ENCODE peak calls at places on chromosome 4, in six cellular contexts. H is substantia nigra, J is keratinocyte, Z is HFFc6, D is GM03348, A is SHP77. F is an unnamed sample.

GRCh38 chr4:26217961-26218676 is 102.7 kb upstream of the RBPJ start:
- DNase-seq in H (peak), J (no peak), Z (no peak), D (peak), A (no peak), F (no peak)

GRCh38 chr4:125736057-125736456 is 421.3 kb downstream of the FAT4 start:
- DNase-seq in H (no peak), J (no peak), Z (peak), D (peak), A (no peak), F (no peak)

GRCh38 chr4:158891256-158891655 is 122.4 kb downstream of the FNIP2 start:
- DNase-seq in H (no peak), J (no peak), Z (no peak), D (no peak), A (no peak), F (no peak)

GRCh38 chr4:5959221-5959982 is 58.8 kb downstream of the C4orf50 start:
- DNase-seq in H (no peak), J (no peak), Z (no peak), D (no peak), A (no peak), F (no peak)

GRCh38 chr4:8928074-8928473 is 56.4 kb upstream of the HMX1 start:
- DNase-seq in H (no peak), J (no peak), Z (no peak), D (no peak), A (no peak), F (no peak)

GRCh38 chr4:151524610-151525009 is 115.6 kb downstream of the FHIP1A start:
- DNase-seq in H (no peak), J (peak), Z (no peak), D (no peak), A (no peak), F (no peak)

GRCh38 chr4:137467537-137467936 is 64.8 kb downstream of the PCDH18 start:
- DNase-seq in H (no peak), J (no peak), Z (no peak), D (no peak), A (no peak), F (no peak)

GRCh38 chr4:24519649-24520048 is 64.7 kb downstream of the DHX15 start:
- DNase-seq in H (no peak), J (no peak), Z (no peak), D (peak), A (no peak), F (no peak)

GRCh38 chr4:107098403-107098802 is 62.3 kb upstream of the DKK2 start:
- DNase-seq in H (no peak), J (no peak), Z (no peak), D (no peak), A (no peak), F (no peak)

GRCh38 chr4:1031956-1032795 is 20.8 kb downstream of the FGFRL1 start:
- DNase-seq in H (no peak), J (no peak), Z (no peak), D (no peak), A (peak), F (no peak)

GRCh38 chr4:15376594-15376993 is 51.2 kb upstream of the C1QTNF7 start:
- DNase-seq in H (no peak), J (no peak), Z (peak), D (no peak), A (no peak), F (no peak)

GRCh38 chr4:54912155-54912554 is 213.2 kb downstream of the KDR start:
- DNase-seq in H (no peak), J (no peak), Z (no peak), D (no peak), A (no peak), F (no peak)

F was measured in GF-D8.